ENCODE peak calls at places on chromosomes 5 and 9, in four cellular contexts. One of them, this sample, is unnamed.

GRCh38 chr9:116002624-116003023 is 151.0 kb upstream of the PAPPA start:
- DNase-seq in K562: no peak
- DNase-seq in HCT116: no peak
- DNase-seq in HepG2: no peak
- DNase-seq in this sample: no peak

GRCh38 chr5:94941113-94941765 is 322.8 kb downstream of the SLF1 start:
- DNase-seq in HCT116: no peak
- DNase-seq in K562: no peak
- DNase-seq in HepG2: no peak
- DNase-seq in this sample: no peak

GRCh38 chr9:83544002-83544698 is 5.9 kb upstream of the FRMD3 start:
- DNase-seq in HepG2: peak
- DNase-seq in K562: peak
- DNase-seq in HCT116: peak
- DNase-seq in this sample: peak

GRCh38 chr9:124510650-124511425 is 3.6 kb upstream of the NR5A1 start:
- DNase-seq in HCT116: no peak
- DNase-seq in HepG2: peak
- DNase-seq in K562: peak
- DNase-seq in this sample: no peak

GRCh38 chr5:157575096-157575872 is at the start of gene ADAM19:
- DNase-seq in HCT116: no peak
- DNase-seq in HepG2: no peak
- DNase-seq in K562: peak
- DNase-seq in this sample: no peak

GRCh38 chr5:134227259-134227658 is 1.4 kb upstream of the PPP2CA start:
- DNase-seq in HCT116: no peak
- DNase-seq in K562: peak
- DNase-seq in HepG2: peak
- DNase-seq in this sample: no peak

GRCh38 chr9:127979333-127980055 is 1.3 kb downstream of the EEIG1 start:
- DNase-seq in K562: peak
- DNase-seq in HCT116: no peak
- DNase-seq in HepG2: peak
- DNase-seq in this sample: no peak

GRCh38 chr9:135479469-135480052 is at the start of gene PPP1R26:
- DNase-seq in K562: peak
- DNase-seq in HepG2: no peak
- DNase-seq in HCT116: no peak
- DNase-seq in this sample: no peak

GRCh38 chr5:169100735-169101075 is 200.2 kb downstream of the SLIT3 start:
- DNase-seq in K562: no peak
- DNase-seq in HepG2: no peak
- DNase-seq in HCT116: no peak
- DNase-seq in this sample: no peak

GRCh38 chr9:103041961-103042360 is 46.8 kb downstream of the CYLC2 start:
- DNase-seq in HepG2: no peak
- DNase-seq in K562: no peak
- DNase-seq in HCT116: no peak
- DNase-seq in this sample: no peak

GRCh38 chr9:123660691-123661090 is 269.2 kb downstream of the DENND1A start:
- DNase-seq in HCT116: no peak
- DNase-seq in K562: no peak
- DNase-seq in HepG2: no peak
- DNase-seq in this sample: no peak

GRCh38 chr9:27168951-27169350 is 59.9 kb downstream of the TEK start:
- DNase-seq in K562: no peak
- DNase-seq in HepG2: no peak
- DNase-seq in HCT116: no peak
- DNase-seq in this sample: no peak
- TF ChIP-seq CTCF in K562: no peak
- TF ChIP-seq CTCF in HepG2: no peak
- TF ChIP-seq CTCF in HCT116: no peak
- TF ChIP-seq CTCF in this sample: no peak

GRCh38 chr5:26641492-26641891 is 396.9 kb downstream of the CDH9 start:
- DNase-seq in HepG2: no peak
- DNase-seq in K562: no peak
- DNase-seq in HCT116: no peak
- DNase-seq in this sample: no peak
- TF ChIP-seq TCF7L2 in HepG2: no peak
- TF ChIP-seq TCF7L2 in K562: no peak
- TF ChIP-seq TCF7L2 in HCT116: no peak
- TF ChIP-seq TCF7L2 in this sample: peak

DNA sequence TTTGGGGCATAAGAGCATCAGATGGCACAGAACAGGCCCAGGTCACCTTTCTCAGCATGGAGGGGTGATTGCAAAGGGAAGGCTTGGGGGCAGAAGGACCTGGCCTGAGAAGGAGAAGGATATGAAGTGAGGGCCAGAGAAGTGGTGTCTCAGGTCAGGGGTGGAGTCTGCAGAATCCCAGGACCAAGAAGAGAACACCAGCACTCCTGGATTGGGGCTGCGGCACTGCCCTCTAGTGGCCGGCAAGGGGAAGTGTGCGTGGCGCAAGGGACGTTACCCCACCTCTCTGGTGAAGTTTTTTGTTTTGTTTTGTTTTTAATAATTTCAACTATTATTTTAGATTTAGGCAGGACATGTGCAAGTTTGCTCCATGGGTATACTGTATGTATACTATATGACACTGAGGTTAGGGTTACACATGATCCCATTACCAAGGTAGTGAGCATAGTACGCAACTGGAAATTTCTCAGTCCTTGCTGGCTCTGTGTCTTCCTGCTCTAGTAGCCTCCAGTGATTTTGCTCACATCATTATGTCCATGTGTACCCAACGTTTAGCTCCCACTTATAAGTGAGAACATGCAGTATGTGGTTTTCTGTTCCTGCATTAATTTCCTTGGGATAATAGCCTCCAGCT is 1548.6 kb downstream of the EFNA5 start:
- DNase-seq in K562: peak
- DNase-seq in HepG2: no peak
- DNase-seq in HCT116: peak
- DNase-seq in this sample: peak
- TF ChIP-seq CTCF in K562: peak
- TF ChIP-seq CTCF in HepG2: peak
- TF ChIP-seq CTCF in HCT116: peak
- TF ChIP-seq CTCF in this sample: peak

GRCh38 chr9:129206921-129207320 is 28.9 kb upstream of the IER5L start:
- DNase-seq in K562: no peak
- DNase-seq in HCT116: no peak
- DNase-seq in HepG2: no peak
- DNase-seq in this sample: no peak

GRCh38 chr9:129210125-129210524 is 32.1 kb upstream of the IER5L start:
- DNase-seq in K562: no peak
- DNase-seq in HCT116: no peak
- DNase-seq in HepG2: no peak
- DNase-seq in this sample: no peak

GRCh38 chr9:129209580-129209979 is 31.5 kb upstream of the IER5L start:
- DNase-seq in K562: no peak
- DNase-seq in HCT116: no peak
- DNase-seq in HepG2: no peak
- DNase-seq in this sample: no peak

GRCh38 chr9:129209109-129209508 is 31.0 kb upstream of the IER5L start:
- DNase-seq in HepG2: no peak
- DNase-seq in K562: no peak
- DNase-seq in HCT116: no peak
- DNase-seq in this sample: no peak

GRCh38 chr9:129208191-129209091 is 30.4 kb upstream of the IER5L start:
- DNase-seq in K562: peak
- DNase-seq in HepG2: no peak
- DNase-seq in HCT116: no peak
- DNase-seq in this sample: no peak
- TF ChIP-seq TCF7L2 in K562: no peak
- TF ChIP-seq TCF7L2 in HepG2: no peak
- TF ChIP-seq TCF7L2 in HCT116: no peak
- TF ChIP-seq TCF7L2 in this sample: no peak

GRCh38 chr5:16929347-16929746 is 6.7 kb downstream of the MYO10 start:
- DNase-seq in HCT116: no peak
- DNase-seq in K562: no peak
- DNase-seq in HepG2: no peak
- DNase-seq in this sample: no peak
- TF ChIP-seq CTCF in HCT116: no peak
- TF ChIP-seq CTCF in K562: no peak
- TF ChIP-seq CTCF in HepG2: no peak
- TF ChIP-seq CTCF in this sample: no peak

GRCh38 chr9:133759946-133760345 is 21.8 kb upstream of the SARDH start:
- DNase-seq in HepG2: no peak
- DNase-seq in K562: no peak
- DNase-seq in HCT116: no peak
- DNase-seq in this sample: no peak
- TF ChIP-seq TCF7L2 in HepG2: no peak
- TF ChIP-seq TCF7L2 in K562: no peak
- TF ChIP-seq TCF7L2 in HCT116: no peak
- TF ChIP-seq TCF7L2 in this sample: no peak

DNA sequence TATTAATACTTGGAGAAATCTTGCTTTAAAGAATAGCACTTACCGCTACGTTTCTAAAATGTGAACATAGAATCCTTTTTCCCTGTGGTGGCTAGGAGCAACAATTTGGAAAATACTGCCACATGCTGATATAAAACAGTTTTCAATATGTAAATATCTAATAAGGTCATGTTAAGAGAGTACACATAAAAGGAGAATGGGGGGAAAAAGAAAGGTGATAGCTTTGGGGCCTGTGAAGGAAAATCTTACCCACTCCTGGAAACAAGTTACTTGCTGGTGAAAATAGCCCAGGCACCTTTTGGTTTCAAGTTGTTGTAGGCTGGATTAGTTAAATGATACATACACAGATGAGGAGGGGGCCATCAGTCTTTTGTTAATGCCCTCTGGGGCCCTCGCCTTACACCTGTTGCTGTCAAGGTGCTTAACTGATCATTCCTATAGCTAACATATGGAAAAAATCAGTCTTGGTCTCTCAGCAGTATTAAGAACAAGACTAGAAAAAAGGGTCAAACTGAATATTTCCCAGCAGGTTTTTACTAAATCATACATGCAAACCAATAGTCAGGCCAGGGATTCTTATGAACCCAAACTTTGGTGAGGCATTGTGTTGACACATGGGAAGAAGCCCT is 24.1 kb downstream of the FYB1 start:
- DNase-seq in HCT116: no peak
- DNase-seq in HepG2: no peak
- DNase-seq in K562: no peak
- DNase-seq in this sample: no peak
- TF ChIP-seq CTCF in HCT116: no peak
- TF ChIP-seq CTCF in HepG2: no peak
- TF ChIP-seq CTCF in K562: no peak
- TF ChIP-seq CTCF in this sample: no peak

DNA sequence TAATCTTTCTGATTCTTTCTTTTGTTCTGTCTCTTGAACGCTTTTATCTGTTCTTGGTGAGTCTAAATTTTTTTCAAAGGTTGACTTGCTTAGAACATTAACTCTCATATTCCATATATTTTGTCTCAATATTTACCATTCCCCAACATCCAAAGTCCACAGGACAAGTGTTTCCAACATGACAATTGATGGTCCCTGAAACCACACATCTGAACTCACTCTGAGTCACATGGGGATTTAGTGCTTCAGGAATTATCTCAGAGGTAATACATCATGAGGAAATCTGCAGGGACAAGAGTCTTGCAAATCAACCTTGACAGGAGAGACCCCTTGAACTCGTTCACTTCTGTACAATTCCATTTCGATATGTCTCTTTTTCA is 119.7 kb upstream of the ABCA1 start:
- DNase-seq in HCT116: no peak
- DNase-seq in K562: no peak
- DNase-seq in HepG2: peak
- DNase-seq in this sample: no peak
- TF ChIP-seq TCF7L2 in HCT116: no peak
- TF ChIP-seq TCF7L2 in K562: no peak
- TF ChIP-seq TCF7L2 in HepG2: no peak
- TF ChIP-seq TCF7L2 in this sample: no peak

DNA sequence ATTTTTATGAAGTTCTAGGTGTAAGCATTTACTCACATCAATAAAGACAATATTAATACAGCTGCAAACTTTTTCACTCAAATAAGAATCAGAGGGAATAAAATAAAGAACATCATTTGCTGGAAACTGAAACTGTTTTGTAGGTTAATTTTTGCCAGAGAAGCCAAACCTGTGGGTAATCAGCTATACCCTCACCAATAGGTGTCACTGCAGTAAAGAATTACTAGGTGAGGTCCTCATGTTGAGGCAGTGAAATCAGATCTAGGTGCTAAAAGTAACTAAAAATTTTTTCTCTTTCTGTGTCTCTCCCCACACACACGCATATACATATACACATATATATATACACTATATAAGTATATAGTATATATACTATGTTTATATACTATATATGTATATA is 1016.3 kb upstream of the SEMA6A start:
- DNase-seq in HCT116: peak
- DNase-seq in K562: no peak
- DNase-seq in HepG2: peak
- DNase-seq in this sample: no peak
- TF ChIP-seq CTCF in HCT116: peak
- TF ChIP-seq CTCF in K562: no peak
- TF ChIP-seq CTCF in HepG2: peak
- TF ChIP-seq CTCF in this sample: peak